ENCODE peak calls at places on chromosomes 7 and 10, in six cellular contexts. J is IMR-90; W is heart left ventricle; T is RCC 7860; N is AG09309; Y is stimulated activated CD4-positive, alpha-beta T cell treated with anti-CD3 and anti-CD28 coated beads, Interleukin-12 subunit alpha, Interleukin-12 subunit beta, amount 100 ng/mL, for 48 hours. E is an unnamed sample.

GRCh38 chr10:37495415-37495814 is 362.0 kb downstream of the ZNF248 start:
- DNase-seq in T (peak; percentile 7), Y (no peak), J (no peak), W (no peak), N (no peak), E (no peak)

GRCh38 chr7:39696631-39697030 is 73.3 kb downstream of the RALA start:
- DNase-seq in W (no peak), N (no peak), T (no peak), Y (no peak), J (no peak), E (no peak)

GRCh38 chr10:7789390-7789789 is 1.4 kb downstream of the ATP5F1C start:
- DNase-seq in T (peak; percentile 29), W (no peak), J (peak; percentile 48), Y (no peak), N (no peak), E (no peak)

GRCh38 chr10:96831867-96832720 is at the start of gene LCOR:
- DNase-seq in T (peak; percentile 65), N (peak; percentile 39), W (peak; percentile 93), J (peak; percentile 86), Y (peak; percentile 69), E (peak; percentile 59)

GRCh38 chr7:84261509-84261908 is 66.9 kb upstream of the SEMA3A start:
- DNase-seq in J (no peak), T (no peak), Y (no peak), N (no peak), W (no peak), E (no peak)

GRCh38 chr10:43102063-43102828 is 25.4 kb downstream of the RET start:
- DNase-seq in W (no peak), N (no peak), Y (no peak), J (no peak), T (no peak), E (no peak)

GRCh38 chr10:11515596-11516418 is 95.6 kb downstream of the USP6NL start:
- DNase-seq in N (no peak), W (no peak), Y (peak; percentile 51), T (peak; percentile 60), J (peak; percentile 70), E (peak; percentile 56)

GRCh38 chr10:49750546-49750945 is 11.6 kb downstream of the OGDHL start:
- DNase-seq in J (no peak), T (no peak), Y (no peak), W (no peak), N (no peak), E (no peak)

GRCh38 chr7:108057951-108058391 is 55.0 kb upstream of the LAMB1 start:
- DNase-seq in W (no peak), T (no peak), J (no peak), N (no peak), Y (no peak), E (no peak)

GRCh38 chr10:16853201-16853600 is 36.0 kb upstream of the RSU1 start:
- DNase-seq in T (peak; percentile 55), J (peak; percentile 68), Y (no peak), W (no peak), N (no peak), E (no peak)

GRCh38 chr7:139560678-139561077 is 37.2 kb downstream of the CLEC2L start:
- DNase-seq in T (no peak), W (no peak), Y (no peak), J (no peak), N (no peak), E (no peak)

GRCh38 chr7:28132959-28133745 is 47.4 kb downstream of the JAZF1 start:
- DNase-seq in J (no peak), T (no peak), W (no peak), Y (no peak), N (no peak), E (no peak)

GRCh38 chr10:59779656-59780521 is 26.6 kb upstream of the MRLN start:
- DNase-seq in N (peak; percentile 8), W (no peak), T (no peak), J (no peak), Y (no peak), E (no peak)

GRCh38 chr7:46168671-46169383 is 247.8 kb upstream of the IGFBP3 start:
- DNase-seq in Y (no peak), N (no peak), T (peak; percentile 35), W (no peak), J (peak; percentile 72), E (no peak)

GRCh38 chr10:104937528-104937927 is 296.4 kb downstream of the SORCS3 start:
- DNase-seq in N (peak; percentile 68), T (peak; percentile 96), J (peak; percentile 7), W (no peak), Y (no peak), E (peak; percentile 91)

GRCh38 chr7:150410680-150411346 is 31.7 kb downstream of the ZNF775 start:
- DNase-seq in W (peak; percentile 42), Y (no peak), J (no peak), N (no peak), T (peak; percentile 89), E (peak; percentile 37)

GRCh38 chr7:48109848-48110663 is 21.0 kb downstream of the UPP1 start:
- DNase-seq in N (no peak), T (peak; percentile 62), Y (peak; percentile 94), J (peak; percentile 26), W (peak; percentile 87), E (no peak)

GRCh38 chr10:100562008-100562672 is 26.4 kb downstream of the HIF1AN start:
- DNase-seq in T (peak; percentile 52), N (no peak), J (peak; percentile 55), Y (peak; percentile 66), W (peak; percentile 78), E (no peak)